ENCODE peak calls at places on chromosomes 6 and 20, in four cellular contexts. One of them, this sample, is unnamed.

GRCh38 chr6:106102034-106102433 is 15.9 kb downstream of the PRDM1 start:
- DNase-seq in heart left ventricle: no peak
- DNase-seq in heart right ventricle: no peak
- DNase-seq in uterus: no peak
- DNase-seq in this sample: no peak

GRCh38 chr6:137043710-137044365 is 927 bp downstream of the IL20RA start:
- DNase-seq in heart left ventricle: peak; percentile 17
- DNase-seq in heart right ventricle: no peak
- DNase-seq in uterus: peak; percentile 28
- DNase-seq in this sample: no peak

GRCh38 chr6:16544006-16544405 is 217.3 kb downstream of the ATXN1 start:
- DNase-seq in heart left ventricle: peak; percentile 77
- DNase-seq in heart right ventricle: peak; percentile 62
- DNase-seq in uterus: peak; percentile 22
- DNase-seq in this sample: no peak

GRCh38 chr6:3355011-3355357 is 96.2 kb downstream of the PSMG4 start:
- DNase-seq in heart left ventricle: no peak
- DNase-seq in heart right ventricle: no peak
- DNase-seq in uterus: no peak
- DNase-seq in this sample: no peak

GRCh38 chr6:85865665-85866372 is 223.1 kb upstream of the SYNCRIP start:
- DNase-seq in heart left ventricle: no peak
- DNase-seq in heart right ventricle: no peak
- DNase-seq in uterus: no peak
- DNase-seq in this sample: no peak

GRCh38 chr20:47066484-47067270 is 172.0 kb downstream of the EYA2 start:
- DNase-seq in heart left ventricle: no peak
- DNase-seq in heart right ventricle: no peak
- DNase-seq in uterus: no peak
- DNase-seq in this sample: no peak

GRCh38 chr20:2103454-2104153 is 2.0 kb downstream of the STK35 start:
- DNase-seq in heart left ventricle: no peak
- DNase-seq in heart right ventricle: no peak
- DNase-seq in uterus: no peak
- DNase-seq in this sample: no peak

GRCh38 chr6:17042422-17043147 is 59.3 kb upstream of the STMND1 start:
- DNase-seq in heart left ventricle: no peak
- DNase-seq in heart right ventricle: no peak
- DNase-seq in uterus: no peak
- DNase-seq in this sample: no peak

GRCh38 chr6:41156001-41156400 is 1.9 kb upstream of the TREML1 start:
- DNase-seq in heart left ventricle: no peak
- DNase-seq in heart right ventricle: no peak
- DNase-seq in uterus: no peak
- DNase-seq in this sample: no peak

GRCh38 chr6:32867559-32868256 is 13.7 kb downstream of the PSMB9 start:
- DNase-seq in heart left ventricle: no peak
- DNase-seq in heart right ventricle: no peak
- DNase-seq in uterus: no peak
- DNase-seq in this sample: no peak

GRCh38 chr6:64732888-64733287 is 974.1 kb downstream of the EYS start:
- DNase-seq in heart left ventricle: no peak
- DNase-seq in heart right ventricle: no peak
- DNase-seq in uterus: no peak
- DNase-seq in this sample: no peak

GRCh38 chr6:35181933-35182612 is 31.7 kb upstream of the SCUBE3 start:
- DNase-seq in heart left ventricle: peak; percentile 27
- DNase-seq in heart right ventricle: peak; percentile 60
- DNase-seq in uterus: peak; percentile 19
- DNase-seq in this sample: peak; percentile 83

GRCh38 chr6:140462495-140463311 is 1088.3 kb upstream of the CITED2 start:
- DNase-seq in heart left ventricle: no peak
- DNase-seq in heart right ventricle: no peak
- DNase-seq in uterus: no peak
- DNase-seq in this sample: no peak

GRCh38 chr6:26576929-26577719 is 19.6 kb upstream of the ABT1 start:
- DNase-seq in heart left ventricle: peak; percentile 40
- DNase-seq in heart right ventricle: peak; percentile 46
- DNase-seq in uterus: no peak
- DNase-seq in this sample: no peak

GRCh38 chr6:43997342-43997677 is 129.9 kb downstream of the MRPL14 start:
- DNase-seq in heart left ventricle: no peak
- DNase-seq in heart right ventricle: no peak
- DNase-seq in uterus: no peak
- DNase-seq in this sample: peak; percentile 33

GRCh38 chr6:157849288-157850017 is 26.4 kb downstream of the SNX9 start:
- DNase-seq in heart left ventricle: no peak
- DNase-seq in heart right ventricle: no peak
- DNase-seq in uterus: no peak
- DNase-seq in this sample: no peak

GRCh38 chr20:23666189-23666588 is 22.6 kb downstream of the CST4 start:
- DNase-seq in heart left ventricle: no peak
- DNase-seq in heart right ventricle: no peak
- DNase-seq in uterus: no peak
- DNase-seq in this sample: no peak

GRCh38 chr6:6676910-6677441 is 88.5 kb downstream of the LY86 start:
- DNase-seq in heart left ventricle: peak; percentile 75
- DNase-seq in heart right ventricle: peak; percentile 66
- DNase-seq in uterus: peak; percentile 77
- DNase-seq in this sample: peak; percentile 85

GRCh38 chr6:96520039-96520850 is 1.4 kb upstream of the UFL1 start:
- DNase-seq in heart left ventricle: no peak
- DNase-seq in heart right ventricle: no peak
- DNase-seq in uterus: no peak
- DNase-seq in this sample: no peak

GRCh38 chr6:168909288-168909687 is 344.4 kb downstream of the THBS2 start:
- DNase-seq in heart left ventricle: no peak
- DNase-seq in heart right ventricle: no peak
- DNase-seq in uterus: no peak
- DNase-seq in this sample: no peak

GRCh38 chr6:82521369-82521768 is 157.8 kb downstream of the TPBG start:
- DNase-seq in heart left ventricle: no peak
- DNase-seq in heart right ventricle: no peak
- DNase-seq in uterus: no peak
- DNase-seq in this sample: no peak

GRCh38 chr6:150189176-150189575 is 46.3 kb downstream of the PPP1R14C start:
- DNase-seq in heart left ventricle: no peak
- DNase-seq in heart right ventricle: no peak
- DNase-seq in uterus: no peak
- DNase-seq in this sample: no peak

GRCh38 chr20:33859157-33859695 is 48.1 kb downstream of the CHMP4B start:
- DNase-seq in heart left ventricle: peak; percentile 26
- DNase-seq in heart right ventricle: no peak
- DNase-seq in uterus: peak; percentile 27
- DNase-seq in this sample: no peak

GRCh38 chr6:132405143-132405915 is 4.1 kb upstream of the MOXD1 start:
- DNase-seq in heart left ventricle: no peak
- DNase-seq in heart right ventricle: no peak
- DNase-seq in uterus: no peak
- DNase-seq in this sample: no peak

GRCh38 chr6:7996538-7997225 is 67.5 kb downstream of the BLOC1S5 start:
- DNase-seq in heart left ventricle: no peak
- DNase-seq in heart right ventricle: no peak
- DNase-seq in uterus: peak; percentile 37
- DNase-seq in this sample: peak; percentile 73

GRCh38 chr6:43759926-43760798 is 9.8 kb upstream of the VEGFA start:
- DNase-seq in heart left ventricle: no peak
- DNase-seq in heart right ventricle: no peak
- DNase-seq in uterus: no peak
- DNase-seq in this sample: peak; percentile 36

GRCh38 chr6:80771941-80772340 is 665.5 kb downstream of the BCKDHB start:
- DNase-seq in heart left ventricle: no peak
- DNase-seq in heart right ventricle: no peak
- DNase-seq in uterus: no peak
- DNase-seq in this sample: no peak

GRCh38 chr20:2713285-2713684 is 20.7 kb downstream of the EBF4 start:
- DNase-seq in heart left ventricle: no peak
- DNase-seq in heart right ventricle: no peak
- DNase-seq in uterus: no peak
- DNase-seq in this sample: no peak

GRCh38 chr6:52634211-52634610 is 36.7 kb upstream of the TMEM14A start:
- DNase-seq in heart left ventricle: no peak
- DNase-seq in heart right ventricle: no peak
- DNase-seq in uterus: no peak
- DNase-seq in this sample: no peak

GRCh38 chr6:98832282-98833100 is 1.9 kb upstream of the POU3F2 start:
- DNase-seq in heart left ventricle: no peak
- DNase-seq in heart right ventricle: no peak
- DNase-seq in uterus: no peak
- DNase-seq in this sample: peak; percentile 54

GRCh38 chr6:17305219-17306001 is 24.2 kb downstream of the RBM24 start:
- DNase-seq in heart left ventricle: no peak
- DNase-seq in heart right ventricle: no peak
- DNase-seq in uterus: no peak
- DNase-seq in this sample: no peak

GRCh38 chr6:68559716-68560115 is 75.4 kb upstream of the ADGRB3 start:
- DNase-seq in heart left ventricle: no peak
- DNase-seq in heart right ventricle: no peak
- DNase-seq in uterus: no peak
- DNase-seq in this sample: no peak

GRCh38 chr6:20340056-20340455 is 61.6 kb upstream of the E2F3 start:
- DNase-seq in heart left ventricle: no peak
- DNase-seq in heart right ventricle: no peak
- DNase-seq in uterus: no peak
- DNase-seq in this sample: no peak

GRCh38 chr20:61173966-61174725 is 77.9 kb upstream of the CDH4 start:
- DNase-seq in heart left ventricle: no peak
- DNase-seq in heart right ventricle: no peak
- DNase-seq in uterus: no peak
- DNase-seq in this sample: no peak

GRCh38 chr6:148272084-148272483 is 70.6 kb upstream of the SASH1 start:
- DNase-seq in heart left ventricle: no peak
- DNase-seq in heart right ventricle: no peak
- DNase-seq in uterus: no peak
- DNase-seq in this sample: no peak

GRCh38 chr20:24138126-24138857 is 149.7 kb upstream of the GGTLC1 start:
- DNase-seq in heart left ventricle: no peak
- DNase-seq in heart right ventricle: no peak
- DNase-seq in uterus: no peak
- DNase-seq in this sample: peak; percentile 17

GRCh38 chr20:29874476-29875202 is 1382.8 kb upstream of the DEFB115 start:
- DNase-seq in heart left ventricle: no peak
- DNase-seq in heart right ventricle: no peak
- DNase-seq in uterus: no peak
- DNase-seq in this sample: peak; percentile 63
- H3K9me3 ChIP-seq in heart left ventricle: peaks cover 27% of the 10 kb centered on the region
- H3K9me3 ChIP-seq in heart right ventricle: peaks cover 8% of the 10 kb centered on the region
- H3K9me3 ChIP-seq in uterus: no peaks in the 10 kb centered on the region
- H3K9me3 ChIP-seq in this sample: no peaks in the 10 kb centered on the region

DNA sequence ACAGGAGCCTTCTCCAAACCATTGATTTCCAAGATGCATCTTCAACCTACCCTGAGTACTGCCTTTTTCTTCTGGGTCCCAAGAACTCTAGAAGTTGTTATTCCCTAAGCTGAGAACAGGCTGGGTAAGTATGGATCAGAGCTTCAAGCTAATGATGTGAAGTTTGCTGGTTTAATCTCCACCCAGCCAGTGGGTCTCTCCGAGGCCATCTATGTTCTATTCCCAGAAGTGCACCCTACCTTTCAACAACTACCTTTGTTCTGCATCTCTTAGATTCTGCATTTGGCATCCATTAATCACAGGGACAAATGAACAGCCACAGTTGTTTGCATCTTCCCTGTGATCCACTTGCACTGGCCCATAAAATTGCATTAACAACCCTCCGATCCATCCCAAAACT is 246.2 kb downstream of the HIVEP2 start:
- DNase-seq in heart left ventricle: no peak
- DNase-seq in heart right ventricle: no peak
- DNase-seq in uterus: no peak
- DNase-seq in this sample: no peak
- TF ChIP-seq CTCF in heart left ventricle: no peak
- TF ChIP-seq CTCF in heart right ventricle: no peak
- TF ChIP-seq CTCF in uterus: no peak
- TF ChIP-seq CTCF in this sample: no peak

DNA sequence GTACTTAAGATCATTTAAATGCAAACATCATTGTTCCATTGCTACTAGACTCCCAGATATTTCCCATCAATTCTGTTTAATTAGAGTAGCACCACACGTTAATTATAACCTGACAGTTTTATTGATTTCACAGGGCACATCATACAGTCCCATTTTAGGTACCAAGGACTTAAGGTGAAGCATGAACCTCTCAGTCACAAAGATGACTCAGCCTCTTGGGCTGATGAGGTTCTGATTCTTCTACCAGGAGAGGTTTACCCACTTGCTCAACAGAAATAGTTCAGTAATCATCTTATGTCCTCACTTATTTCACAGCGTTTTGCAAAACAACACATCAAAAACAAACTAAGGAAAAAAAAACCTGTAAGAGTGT is 98.5 kb downstream of the HIVEP2 start:
- DNase-seq in heart left ventricle: no peak
- DNase-seq in heart right ventricle: no peak
- DNase-seq in uterus: no peak
- DNase-seq in this sample: no peak
- H3K27ac ChIP-seq in heart left ventricle: peak overlapping the region; percentile 84
- H3K27ac ChIP-seq in heart right ventricle: peak overlapping the region; percentile 69
- H3K27ac ChIP-seq in uterus: peak overlapping the region; percentile 69
- H3K27ac ChIP-seq in this sample: peak overlapping the region; percentile 70

DNA sequence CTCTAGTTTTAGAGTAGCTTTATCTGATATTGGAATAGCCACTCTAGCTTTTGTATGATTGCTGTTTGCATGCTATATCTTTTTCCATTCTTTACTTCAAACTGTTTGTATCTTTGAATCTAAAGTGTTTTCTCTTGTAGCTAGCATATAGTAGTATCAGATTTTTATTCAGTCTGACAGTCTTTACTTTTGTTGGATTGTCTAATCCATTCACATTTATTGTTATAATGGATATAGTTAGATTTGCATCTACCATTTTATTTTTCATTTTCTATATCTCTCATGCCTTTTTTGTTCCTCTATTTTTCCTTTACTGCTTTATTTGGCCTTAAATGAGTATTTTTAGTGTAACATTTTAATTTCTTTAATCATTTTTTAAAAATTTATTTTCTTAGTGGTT is 52.1 kb downstream of the PHACTR3 start:
- DNase-seq in heart left ventricle: no peak
- DNase-seq in heart right ventricle: no peak
- DNase-seq in uterus: no peak
- DNase-seq in this sample: no peak
- H3K9me3 ChIP-seq in heart left ventricle: peaks cover 32% of the 10 kb centered on the region
- H3K9me3 ChIP-seq in heart right ventricle: peaks cover 33% of the 10 kb centered on the region
- H3K9me3 ChIP-seq in uterus: no peaks in the 10 kb centered on the region
- H3K9me3 ChIP-seq in this sample: peaks cover 2% of the 10 kb centered on the region

GRCh38 chr6:55543633-55544309 is 35.2 kb downstream of the HMGCLL1 start:
- DNase-seq in heart left ventricle: no peak
- DNase-seq in heart right ventricle: no peak
- DNase-seq in uterus: no peak
- DNase-seq in this sample: no peak
- TF ChIP-seq CTCF in heart left ventricle: no peak
- TF ChIP-seq CTCF in heart right ventricle: no peak
- TF ChIP-seq CTCF in uterus: no peak
- TF ChIP-seq CTCF in this sample: no peak

GRCh38 chr20:59994697-59995122 is 36.5 kb downstream of the CDH26 start:
- DNase-seq in heart left ventricle: peak; percentile 35
- DNase-seq in heart right ventricle: peak; percentile 17
- DNase-seq in uterus: peak; percentile 24
- DNase-seq in this sample: no peak
- H3K27ac ChIP-seq in heart left ventricle: no peak overlapping the region
- H3K27ac ChIP-seq in heart right ventricle: no peak overlapping the region
- H3K27ac ChIP-seq in uterus: no peak overlapping the region
- H3K27ac ChIP-seq in this sample: no peak overlapping the region

GRCh38 chr20:55977723-55978481 is 27.4 kb downstream of the CBLN4 start:
- DNase-seq in heart left ventricle: no peak
- DNase-seq in heart right ventricle: no peak
- DNase-seq in uterus: peak; percentile 39
- DNase-seq in this sample: no peak
- H3K9me3 ChIP-seq in heart left ventricle: no peaks in the 10 kb centered on the region
- H3K9me3 ChIP-seq in heart right ventricle: no peaks in the 10 kb centered on the region
- H3K9me3 ChIP-seq in uterus: no peaks in the 10 kb centered on the region
- H3K9me3 ChIP-seq in this sample: no peaks in the 10 kb centered on the region